ENCODE peak calls at places on chromosomes 7 and 10, in five cellular contexts. W is CD8-positive, alpha-beta memory T cell; N is PC-3; Y is iPS DF 6.9; P is heart right ventricle. I is an unnamed sample.

GRCh38 chr7:145360511-145361100 is 524.8 kb upstream of the TPK1 start:
- DNase-seq in P (no peak), N (no peak), W (no peak), Y (no peak), I (no peak)

GRCh38 chr10:50456711-50457110 is 167.0 kb downstream of the SGMS1 start:
- DNase-seq in W (no peak), P (no peak), N (no peak), Y (no peak), I (no peak)

GRCh38 chr10:89003344-89003743 is 12.7 kb downstream of the FAS start:
- DNase-seq in W (no peak), P (no peak), Y (no peak), N (no peak), I (no peak)

GRCh38 chr7:51029586-51030230 is 247.0 kb upstream of the GRB10 start:
- DNase-seq in Y (no peak), W (no peak), P (no peak), N (peak; percentile 78), I (no peak)

GRCh38 chr10:85315657-85316056 is 987.3 kb downstream of the CCSER2 start:
- DNase-seq in P (no peak), N (no peak), W (no peak), Y (no peak), I (no peak)

GRCh38 chr10:33032354-33033254 is 74.6 kb upstream of the ITGB1 start:
- DNase-seq in N (peak; percentile 100), P (no peak), W (no peak), Y (no peak), I (peak; percentile 49)

GRCh38 chr10:33238643-33239042 is 95.8 kb downstream of the NRP1 start:
- DNase-seq in N (peak; percentile 100), P (no peak), Y (no peak), W (no peak), I (peak; percentile 70)

GRCh38 chr7:74049997-74050798 is 22.2 kb downstream of the ELN start:
- DNase-seq in Y (no peak), P (no peak), N (no peak), W (no peak), I (no peak)

GRCh38 chr7:41912851-41913580 is 210.1 kb upstream of the INHBA start:
- DNase-seq in P (no peak), W (no peak), N (peak; percentile 22), Y (no peak), I (no peak)

GRCh38 chr10:48287417-48288391 is 13.2 kb upstream of the FRMPD2 start:
- DNase-seq in W (no peak), Y (no peak), P (peak; percentile 23), N (peak; percentile 26), I (no peak)

GRCh38 chr10:34535872-34536271 is 279.2 kb downstream of the PARD3 start:
- DNase-seq in Y (no peak), P (no peak), N (no peak), W (no peak), I (no peak)

GRCh38 chr7:103766630-103767029 is 222.8 kb downstream of the RELN start:
- DNase-seq in W (no peak), N (no peak), P (no peak), Y (no peak), I (no peak)

GRCh38 chr7:141462958-141463357 is 88.3 kb upstream of the AGK start:
- DNase-seq in N (no peak), W (no peak), Y (no peak), P (no peak), I (no peak)

GRCh38 chr10:4427524-4427923 is 398.5 kb upstream of the AKR1E2 start:
- DNase-seq in N (no peak), P (no peak), Y (no peak), W (no peak), I (no peak)

GRCh38 chr7:107742678-107743566 is 1.0 kb upstream of the CBLL1 start:
- DNase-seq in P (no peak), Y (peak; percentile 45), W (no peak), N (no peak), I (no peak)

GRCh38 chr10:4069491-4069890 is 284.5 kb upstream of the KLF6 start:
- DNase-seq in Y (no peak), W (no peak), P (no peak), N (no peak), I (peak; percentile 36)

GRCh38 chr7:57867884-57868701 is 418.1 kb downstream of the ZNF716 start:
- DNase-seq in W (no peak), Y (no peak), N (peak; percentile 33), P (no peak), I (no peak)

GRCh38 chr10:58435297-58435696 is 50.1 kb downstream of the TFAM start:
- DNase-seq in P (no peak), W (no peak), N (peak; percentile 98), Y (no peak), I (peak; percentile 66)

GRCh38 chr7:43479042-43479441 is 103.9 kb upstream of the STK17A start:
- DNase-seq in W (no peak), Y (no peak), N (peak; percentile 31), P (no peak), I (no peak)

GRCh38 chr10:124732931-124733536 is 11.1 kb downstream of the FAM53B start:
- DNase-seq in Y (no peak), W (peak; percentile 46), N (no peak), P (no peak), I (no peak)

GRCh38 chr10:3067045-3067858 is at the start of gene PFKP:
- DNase-seq in W (peak; percentile 43), Y (no peak), P (peak; percentile 32), N (no peak), I (no peak)

GRCh38 chr7:92460109-92460508 is 12.8 kb downstream of the GATAD1 start:
- DNase-seq in P (no peak), N (peak; percentile 78), W (no peak), Y (no peak), I (peak; percentile 68)

GRCh38 chr10:16519908-16520861 is 1.5 kb downstream of the C1QL3 start:
- DNase-seq in N (no peak), W (no peak), P (no peak), Y (no peak), I (no peak)

DNA sequence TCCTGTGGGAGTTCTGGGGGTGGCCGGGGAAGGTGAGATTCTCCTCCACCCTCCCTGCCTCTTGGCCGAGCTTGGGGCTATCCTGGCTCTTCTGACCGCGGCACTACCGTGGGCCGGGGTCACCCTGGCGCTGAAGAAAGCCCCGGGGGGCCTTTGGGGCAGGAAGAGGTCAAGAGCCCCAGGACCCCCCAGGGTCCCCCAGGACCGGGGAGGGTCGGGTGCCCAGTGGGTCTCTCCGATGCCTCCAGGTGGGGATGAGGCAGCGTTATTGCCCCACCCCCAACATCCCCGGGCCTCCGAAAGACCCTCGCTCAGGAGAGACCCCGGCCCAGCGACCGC is 439 bp upstream of the KNDC1 start:
- DNase-seq in Y (no peak), N (no peak), P (no peak), W (no peak), I (no peak)
- H3K27ac ChIP-seq in Y (no peak overlapping the region), N (no peak overlapping the region), P (no peak overlapping the region), W (no peak overlapping the region), I (no peak overlapping the region)

GRCh38 chr7:1042161-1042833 is 2.0 kb upstream of the GPR146 start:
- DNase-seq in Y (no peak), W (peak; percentile 35), P (no peak), N (no peak), I (no peak)
- H3K27ac ChIP-seq in Y (no peak overlapping the region), W (peak overlapping the region; percentile 24), P (peak overlapping the region; percentile 97), N (no peak overlapping the region), I (no peak overlapping the region)

GRCh38 chr10:7542189-7542914 is 124.4 kb downstream of the ITIH5 start:
- DNase-seq in P (no peak), N (no peak), W (no peak), Y (no peak), I (no peak)
- H3K27ac ChIP-seq in P (peak overlapping the region; percentile 80), N (no peak overlapping the region), W (no peak overlapping the region), Y (no peak overlapping the region), I (no peak overlapping the region)

DNA sequence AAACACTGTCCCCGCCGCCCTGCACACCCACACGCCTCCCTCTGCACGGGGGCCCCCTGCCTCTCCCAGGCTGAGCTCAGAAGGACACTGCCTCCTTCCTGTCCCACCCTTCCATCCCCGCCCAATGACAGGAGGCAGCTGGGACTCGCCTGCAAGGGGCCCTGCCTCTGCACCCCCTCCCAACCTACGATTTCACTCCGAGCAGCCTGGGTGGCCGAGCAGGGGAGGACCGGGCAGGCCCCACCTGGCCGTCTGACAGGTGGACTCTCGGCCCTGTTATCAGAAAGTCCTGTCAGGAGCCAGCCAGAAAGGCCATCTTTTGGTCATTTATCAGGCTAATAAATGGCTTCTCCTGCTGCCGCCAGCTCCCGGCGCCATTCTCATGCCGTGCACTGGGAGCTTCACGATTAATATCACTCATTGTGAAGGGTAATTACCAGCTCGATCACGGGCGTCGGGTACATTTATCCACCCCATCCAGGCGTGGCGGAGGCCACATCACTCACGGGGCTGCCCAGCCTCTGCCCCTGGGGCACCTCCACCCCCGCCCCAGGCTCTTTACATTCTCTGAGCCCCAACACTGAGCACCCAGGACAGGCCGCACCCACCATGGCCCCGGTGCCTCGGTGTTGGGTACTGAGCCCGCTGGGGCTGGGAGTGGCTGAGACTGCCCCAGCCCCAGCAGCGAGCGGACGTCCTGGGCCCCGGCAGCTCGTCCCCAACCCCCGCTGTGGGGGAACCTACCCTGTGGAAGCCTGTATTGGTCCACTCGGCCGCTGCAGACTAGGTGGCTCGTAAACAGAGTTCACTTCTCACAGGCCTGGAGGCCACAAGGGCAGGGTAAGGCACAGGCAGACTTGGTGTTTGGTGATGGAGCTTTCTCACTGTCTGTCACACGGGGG is 183.8 kb downstream of the ELFN1 start:
- DNase-seq in P (no peak), N (no peak), Y (no peak), W (peak; percentile 0), I (no peak)
- H3K27ac ChIP-seq in P (no peak overlapping the region), N (no peak overlapping the region), Y (no peak overlapping the region), W (peak overlapping the region; percentile 51), I (no peak overlapping the region)

GRCh38 chr7:131581241-131582157 is 25.1 kb upstream of the PODXL start:
- DNase-seq in P (peak; percentile 83), W (no peak), N (no peak), Y (no peak), I (no peak)
- H3K27ac ChIP-seq in P (peak overlapping the region; percentile 90), W (no peak overlapping the region), N (no peak overlapping the region), Y (no peak overlapping the region), I (no peak overlapping the region)

DNA sequence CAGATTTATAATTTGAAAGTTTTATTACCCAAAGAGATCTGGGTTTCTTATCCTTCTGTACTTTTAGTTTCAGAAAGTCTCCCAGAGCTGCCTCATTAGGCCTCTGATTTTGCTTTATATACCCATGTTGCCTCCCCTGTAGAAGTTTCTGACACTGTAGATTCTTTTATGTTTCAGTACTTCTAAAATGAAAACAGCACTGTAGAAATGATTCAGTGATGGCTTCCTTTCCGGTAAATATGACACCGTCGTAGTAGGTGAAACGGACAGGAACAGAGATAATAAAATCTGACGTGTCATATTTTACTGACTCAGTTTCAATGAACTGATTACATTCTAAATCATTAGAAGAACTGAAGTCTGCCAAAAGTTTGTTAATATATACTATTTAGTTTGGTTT is 272.7 kb downstream of the TWIST1 start:
- DNase-seq in Y (no peak), P (no peak), W (no peak), N (peak; percentile 48), I (no peak)
- H3K27ac ChIP-seq in Y (no peak overlapping the region), P (no peak overlapping the region), W (no peak overlapping the region), N (peak overlapping the region; percentile 19), I (no peak overlapping the region)

GRCh38 chr7:2175091-2175490 is 57.7 kb downstream of the MAD1L1 start:
- DNase-seq in W (no peak), N (no peak), P (no peak), Y (no peak), I (no peak)
- H3K27ac ChIP-seq in W (no peak overlapping the region), N (peak overlapping the region; percentile 57), P (peak overlapping the region; percentile 64), Y (no peak overlapping the region), I (peak overlapping the region; percentile 48)

I was measured in epithelial cell of prostate.